ENCODE peak calls at places on chromosomes 16 and 17, in nine cellular contexts. P is non-pigmented ciliary epithelial cell; X is NCI-H2171 treated with DMSO at 0.1 percent for 48 hours; Z is AG09309; N is AG10803; E is PC-9; M is iris pigment epithelial cell; V is upper lobe of right lung; G is activated CD4-positive, alpha-beta T cell treated with anti-CD3 and anti-CD28 coated beads for 36 hours. I is an unnamed sample.
A peak's percentile ranks its signal among the peaks of the same experiment; 100 is the strongest.

GRCh38 chr17:45149669-45150603 is 1.7 kb downstream of the HEXIM1 start:
- DNase-seq in Z (no peak), E (peak; percentile 22), P (no peak), G (peak; percentile 70), M (peak; percentile 75), N (peak; percentile 61), X (peak; percentile 51), V (peak; percentile 85), I (no peak)

GRCh38 chr16:51392651-51393187 is 241.6 kb upstream of the SALL1 start:
- DNase-seq in N (peak; percentile 92), G (no peak), X (no peak), M (peak; percentile 37), P (no peak), V (no peak), Z (peak; percentile 80), E (no peak), I (no peak)

GRCh38 chr16:1992475-1993292 is 2.9 kb downstream of the SYNGR3 start:
- DNase-seq in Z (no peak), M (no peak), V (no peak), G (peak; percentile 28), N (no peak), E (no peak), P (no peak), X (no peak), I (no peak)

GRCh38 chr17:71237903-71238538 is 882.8 kb upstream of the SOX9 start:
- DNase-seq in X (peak; percentile 69), P (no peak), V (no peak), E (no peak), Z (peak; percentile 37), M (peak; percentile 42), N (peak; percentile 90), G (no peak), I (no peak)

GRCh38 chr17:15261818-15262290 is 3.3 kb downstream of the PMP22 start:
- DNase-seq in N (peak; percentile 44), G (no peak), E (no peak), P (no peak), V (no peak), M (peak; percentile 44), X (no peak), Z (no peak), I (no peak)

GRCh38 chr16:1301562-1301961 is 7.9 kb upstream of the UBE2I start:
- DNase-seq in M (no peak), P (no peak), G (no peak), Z (no peak), X (no peak), N (no peak), E (no peak), V (no peak), I (no peak)

GRCh38 chr17:37422971-37423625 is 16.4 kb downstream of the TADA2A start:
- DNase-seq in G (no peak), M (no peak), E (no peak), V (no peak), N (no peak), Z (no peak), P (no peak), X (no peak), I (no peak)

GRCh38 chr16:68496689-68497088 is 42.4 kb upstream of the ZFP90 start:
- DNase-seq in X (no peak), E (no peak), Z (no peak), V (no peak), G (no peak), M (no peak), N (no peak), P (no peak), I (no peak)

GRCh38 chr16:78045865-78046581 is 23.7 kb downstream of the CLEC3A start:
- DNase-seq in Z (no peak), G (peak; percentile 73), V (peak; percentile 85), M (peak; percentile 68), E (peak; percentile 17), P (peak; percentile 13), X (no peak), N (peak; percentile 49), I (no peak)

GRCh38 chr16:9107025-9107970 is 15.9 kb downstream of the HAPSTR1 start:
- DNase-seq in X (no peak), V (no peak), N (peak; percentile 72), G (no peak), M (peak; percentile 79), Z (no peak), E (no peak), P (no peak), I (no peak)

GRCh38 chr16:23557779-23558330 is 328 bp downstream of the UBFD1 start:
- DNase-seq in V (no peak), P (no peak), M (peak; percentile 49), G (no peak), Z (peak; percentile 1), X (no peak), E (no peak), N (peak; percentile 42), I (no peak)

GRCh38 chr17:1431631-1432104 is 24.4 kb downstream of the CRK start:
- DNase-seq in E (no peak), Z (no peak), N (no peak), G (no peak), V (no peak), M (no peak), P (no peak), X (no peak), I (no peak)

GRCh38 chr17:55157165-55157564 is 107.6 kb upstream of the HLF start:
- DNase-seq in V (no peak), P (no peak), N (peak; percentile 23), M (peak; percentile 75), X (peak; percentile 74), Z (no peak), G (no peak), E (no peak), I (no peak)

GRCh38 chr16:48081656-48082055 is 74.1 kb downstream of the ABCC12 start:
- DNase-seq in E (peak; percentile 2), V (no peak), G (no peak), Z (peak; percentile 85), X (no peak), N (peak; percentile 89), P (peak; percentile 67), M (peak; percentile 88), I (no peak)

GRCh38 chr17:81514485-81514734 is 1.8 kb upstream of the ACTG1 start:
- DNase-seq in Z (no peak), X (peak; percentile 61), M (no peak), N (no peak), G (no peak), V (no peak), E (no peak), P (no peak), I (no peak)

I was measured in glomerular endothelial cell.